ENCODE peak calls at places on chromosomes 5 and 9, in five cellular contexts. One of them, this sample, is unnamed.

GRCh38 chr9:7970666-7971335 is 171.2 kb upstream of the DMAC1 start:
- DNase-seq in NCI-H1694 treated with DMSO at 0.1 percent for 48 hours: no peak
- DNase-seq in BE2C: no peak
- DNase-seq in activated CD8-positive, alpha-beta memory T cell treated with anti-CD3 and anti-CD28 coated beads, Interleukin-2, amount 10 ng/mL, durations not matched to agents 7 days and 5 days: no peak
- DNase-seq in cardiac muscle cell: peak; percentile 1
- DNase-seq in this sample: no peak

GRCh38 chr9:97889941-97890557 is 32.3 kb downstream of the TRMO start:
- DNase-seq in cardiac muscle cell: peak; percentile 41
- DNase-seq in NCI-H1694 treated with DMSO at 0.1 percent for 48 hours: no peak
- DNase-seq in BE2C: peak; percentile 51
- DNase-seq in activated CD8-positive, alpha-beta memory T cell treated with anti-CD3 and anti-CD28 coated beads, Interleukin-2, amount 10 ng/mL, durations not matched to agents 7 days and 5 days: peak; percentile 71
- DNase-seq in this sample: peak; percentile 70

GRCh38 chr5:54455413-54456157 is at the start of gene HSPB3:
- DNase-seq in cardiac muscle cell: peak; percentile 74
- DNase-seq in BE2C: no peak
- DNase-seq in NCI-H1694 treated with DMSO at 0.1 percent for 48 hours: peak; percentile 2
- DNase-seq in activated CD8-positive, alpha-beta memory T cell treated with anti-CD3 and anti-CD28 coated beads, Interleukin-2, amount 10 ng/mL, durations not matched to agents 7 days and 5 days: no peak
- DNase-seq in this sample: no peak

GRCh38 chr5:120517607-120518252 is 53.6 kb downstream of the PRR16 start:
- DNase-seq in cardiac muscle cell: no peak
- DNase-seq in BE2C: no peak
- DNase-seq in activated CD8-positive, alpha-beta memory T cell treated with anti-CD3 and anti-CD28 coated beads, Interleukin-2, amount 10 ng/mL, durations not matched to agents 7 days and 5 days: no peak
- DNase-seq in NCI-H1694 treated with DMSO at 0.1 percent for 48 hours: no peak
- DNase-seq in this sample: no peak

GRCh38 chr9:74777136-74777879 is 110.4 kb downstream of the TRPM6 start:
- DNase-seq in activated CD8-positive, alpha-beta memory T cell treated with anti-CD3 and anti-CD28 coated beads, Interleukin-2, amount 10 ng/mL, durations not matched to agents 7 days and 5 days: peak; percentile 81
- DNase-seq in NCI-H1694 treated with DMSO at 0.1 percent for 48 hours: no peak
- DNase-seq in BE2C: peak; percentile 68
- DNase-seq in cardiac muscle cell: peak; percentile 72
- DNase-seq in this sample: peak; percentile 60

GRCh38 chr9:37027582-37028424 is 6.3 kb downstream of the PAX5 start:
- DNase-seq in NCI-H1694 treated with DMSO at 0.1 percent for 48 hours: peak; percentile 95
- DNase-seq in cardiac muscle cell: peak; percentile 97
- DNase-seq in BE2C: peak; percentile 99
- DNase-seq in activated CD8-positive, alpha-beta memory T cell treated with anti-CD3 and anti-CD28 coated beads, Interleukin-2, amount 10 ng/mL, durations not matched to agents 7 days and 5 days: peak; percentile 93
- DNase-seq in this sample: peak; percentile 99

GRCh38 chr5:4156153-4156552 is 560.5 kb downstream of the IRX1 start:
- DNase-seq in activated CD8-positive, alpha-beta memory T cell treated with anti-CD3 and anti-CD28 coated beads, Interleukin-2, amount 10 ng/mL, durations not matched to agents 7 days and 5 days: no peak
- DNase-seq in NCI-H1694 treated with DMSO at 0.1 percent for 48 hours: no peak
- DNase-seq in cardiac muscle cell: no peak
- DNase-seq in BE2C: no peak
- DNase-seq in this sample: no peak

GRCh38 chr5:56170557-56170956 is 62.6 kb downstream of the ANKRD55 start:
- DNase-seq in NCI-H1694 treated with DMSO at 0.1 percent for 48 hours: no peak
- DNase-seq in cardiac muscle cell: peak; percentile 71
- DNase-seq in activated CD8-positive, alpha-beta memory T cell treated with anti-CD3 and anti-CD28 coated beads, Interleukin-2, amount 10 ng/mL, durations not matched to agents 7 days and 5 days: no peak
- DNase-seq in BE2C: no peak
- DNase-seq in this sample: no peak

GRCh38 chr9:129352157-129352870 is 174.3 kb upstream of the IER5L start:
- DNase-seq in cardiac muscle cell: peak; percentile 43
- DNase-seq in BE2C: peak; percentile 73
- DNase-seq in activated CD8-positive, alpha-beta memory T cell treated with anti-CD3 and anti-CD28 coated beads, Interleukin-2, amount 10 ng/mL, durations not matched to agents 7 days and 5 days: no peak
- DNase-seq in NCI-H1694 treated with DMSO at 0.1 percent for 48 hours: peak; percentile 9
- DNase-seq in this sample: peak; percentile 93

GRCh38 chr5:168072665-168073064 is 218.8 kb upstream of the WWC1 start:
- DNase-seq in cardiac muscle cell: no peak
- DNase-seq in BE2C: no peak
- DNase-seq in NCI-H1694 treated with DMSO at 0.1 percent for 48 hours: no peak
- DNase-seq in activated CD8-positive, alpha-beta memory T cell treated with anti-CD3 and anti-CD28 coated beads, Interleukin-2, amount 10 ng/mL, durations not matched to agents 7 days and 5 days: no peak
- DNase-seq in this sample: no peak

GRCh38 chr9:90795084-90795483 is 6.5 kb upstream of the SYK start:
- DNase-seq in BE2C: no peak
- DNase-seq in cardiac muscle cell: no peak
- DNase-seq in NCI-H1694 treated with DMSO at 0.1 percent for 48 hours: no peak
- DNase-seq in activated CD8-positive, alpha-beta memory T cell treated with anti-CD3 and anti-CD28 coated beads, Interleukin-2, amount 10 ng/mL, durations not matched to agents 7 days and 5 days: no peak
- DNase-seq in this sample: no peak

GRCh38 chr9:2389404-2389803 is 232.2 kb upstream of the VLDLR start:
- DNase-seq in BE2C: no peak
- DNase-seq in NCI-H1694 treated with DMSO at 0.1 percent for 48 hours: no peak
- DNase-seq in activated CD8-positive, alpha-beta memory T cell treated with anti-CD3 and anti-CD28 coated beads, Interleukin-2, amount 10 ng/mL, durations not matched to agents 7 days and 5 days: no peak
- DNase-seq in cardiac muscle cell: peak; percentile 18
- DNase-seq in this sample: no peak

GRCh38 chr5:141513627-141514329 is 24.9 kb downstream of the PCDHGC5 start:
- DNase-seq in BE2C: peak; percentile 89
- DNase-seq in activated CD8-positive, alpha-beta memory T cell treated with anti-CD3 and anti-CD28 coated beads, Interleukin-2, amount 10 ng/mL, durations not matched to agents 7 days and 5 days: peak; percentile 45
- DNase-seq in NCI-H1694 treated with DMSO at 0.1 percent for 48 hours: peak; percentile 89
- DNase-seq in cardiac muscle cell: peak; percentile 90
- DNase-seq in this sample: peak; percentile 84

GRCh38 chr5:34959323-34959722 is 30.0 kb downstream of the DNAJC21 start:
- DNase-seq in activated CD8-positive, alpha-beta memory T cell treated with anti-CD3 and anti-CD28 coated beads, Interleukin-2, amount 10 ng/mL, durations not matched to agents 7 days and 5 days: peak; percentile 44
- DNase-seq in cardiac muscle cell: peak; percentile 21
- DNase-seq in BE2C: no peak
- DNase-seq in NCI-H1694 treated with DMSO at 0.1 percent for 48 hours: no peak
- DNase-seq in this sample: no peak

GRCh38 chr5:148697177-148697820 is 43.0 kb upstream of the HTR4 start:
- DNase-seq in BE2C: no peak
- DNase-seq in NCI-H1694 treated with DMSO at 0.1 percent for 48 hours: no peak
- DNase-seq in activated CD8-positive, alpha-beta memory T cell treated with anti-CD3 and anti-CD28 coated beads, Interleukin-2, amount 10 ng/mL, durations not matched to agents 7 days and 5 days: no peak
- DNase-seq in cardiac muscle cell: peak; percentile 86
- DNase-seq in this sample: no peak

GRCh38 chr5:96229173-96229572 is 203.9 kb downstream of the PCSK1 start:
- DNase-seq in NCI-H1694 treated with DMSO at 0.1 percent for 48 hours: no peak
- DNase-seq in cardiac muscle cell: no peak
- DNase-seq in activated CD8-positive, alpha-beta memory T cell treated with anti-CD3 and anti-CD28 coated beads, Interleukin-2, amount 10 ng/mL, durations not matched to agents 7 days and 5 days: no peak
- DNase-seq in BE2C: no peak
- DNase-seq in this sample: no peak

GRCh38 chr9:77435688-77436087 is 212.4 kb downstream of the GNA14 start:
- DNase-seq in activated CD8-positive, alpha-beta memory T cell treated with anti-CD3 and anti-CD28 coated beads, Interleukin-2, amount 10 ng/mL, durations not matched to agents 7 days and 5 days: no peak
- DNase-seq in cardiac muscle cell: peak; percentile 85
- DNase-seq in NCI-H1694 treated with DMSO at 0.1 percent for 48 hours: no peak
- DNase-seq in BE2C: peak; percentile 33
- DNase-seq in this sample: no peak

GRCh38 chr5:171419663-171420428 is 399 bp downstream of the FGF18 start:
- DNase-seq in cardiac muscle cell: peak; percentile 29
- DNase-seq in BE2C: peak; percentile 53
- DNase-seq in NCI-H1694 treated with DMSO at 0.1 percent for 48 hours: no peak
- DNase-seq in activated CD8-positive, alpha-beta memory T cell treated with anti-CD3 and anti-CD28 coated beads, Interleukin-2, amount 10 ng/mL, durations not matched to agents 7 days and 5 days: no peak
- DNase-seq in this sample: peak; percentile 76

GRCh38 chr5:37071901-37072581 is 177.1 kb downstream of the CPLANE1 start:
- DNase-seq in cardiac muscle cell: peak; percentile 94
- DNase-seq in BE2C: no peak
- DNase-seq in NCI-H1694 treated with DMSO at 0.1 percent for 48 hours: no peak
- DNase-seq in activated CD8-positive, alpha-beta memory T cell treated with anti-CD3 and anti-CD28 coated beads, Interleukin-2, amount 10 ng/mL, durations not matched to agents 7 days and 5 days: no peak
- DNase-seq in this sample: no peak

GRCh38 chr5:115369430-115370144 is 73.1 kb upstream of the CCDC112 start:
- DNase-seq in cardiac muscle cell: no peak
- DNase-seq in activated CD8-positive, alpha-beta memory T cell treated with anti-CD3 and anti-CD28 coated beads, Interleukin-2, amount 10 ng/mL, durations not matched to agents 7 days and 5 days: no peak
- DNase-seq in NCI-H1694 treated with DMSO at 0.1 percent for 48 hours: no peak
- DNase-seq in BE2C: no peak
- DNase-seq in this sample: no peak

GRCh38 chr5:128225245-128226030 is 141.9 kb downstream of the SLC12A2 start:
- DNase-seq in activated CD8-positive, alpha-beta memory T cell treated with anti-CD3 and anti-CD28 coated beads, Interleukin-2, amount 10 ng/mL, durations not matched to agents 7 days and 5 days: no peak
- DNase-seq in BE2C: no peak
- DNase-seq in cardiac muscle cell: no peak
- DNase-seq in NCI-H1694 treated with DMSO at 0.1 percent for 48 hours: no peak
- DNase-seq in this sample: no peak

GRCh38 chr9:96067551-96068076 is 192.1 kb downstream of the ERCC6L2 start:
- DNase-seq in cardiac muscle cell: no peak
- DNase-seq in BE2C: no peak
- DNase-seq in NCI-H1694 treated with DMSO at 0.1 percent for 48 hours: no peak
- DNase-seq in activated CD8-positive, alpha-beta memory T cell treated with anti-CD3 and anti-CD28 coated beads, Interleukin-2, amount 10 ng/mL, durations not matched to agents 7 days and 5 days: no peak
- DNase-seq in this sample: no peak

GRCh38 chr9:34047864-34048729 is 590 bp downstream of the UBAP2 start:
- DNase-seq in activated CD8-positive, alpha-beta memory T cell treated with anti-CD3 and anti-CD28 coated beads, Interleukin-2, amount 10 ng/mL, durations not matched to agents 7 days and 5 days: peak; percentile 76
- DNase-seq in cardiac muscle cell: no peak
- DNase-seq in BE2C: peak; percentile 60
- DNase-seq in NCI-H1694 treated with DMSO at 0.1 percent for 48 hours: peak; percentile 20
- DNase-seq in this sample: no peak

GRCh38 chr9:95399261-95399660 is 81.8 kb upstream of the FANCC start:
- DNase-seq in cardiac muscle cell: no peak
- DNase-seq in BE2C: no peak
- DNase-seq in activated CD8-positive, alpha-beta memory T cell treated with anti-CD3 and anti-CD28 coated beads, Interleukin-2, amount 10 ng/mL, durations not matched to agents 7 days and 5 days: no peak
- DNase-seq in NCI-H1694 treated with DMSO at 0.1 percent for 48 hours: no peak
- DNase-seq in this sample: no peak

GRCh38 chr9:126093771-126094170 is 232.9 kb upstream of the MVB12B start:
- DNase-seq in BE2C: peak; percentile 36
- DNase-seq in NCI-H1694 treated with DMSO at 0.1 percent for 48 hours: no peak
- DNase-seq in cardiac muscle cell: no peak
- DNase-seq in activated CD8-positive, alpha-beta memory T cell treated with anti-CD3 and anti-CD28 coated beads, Interleukin-2, amount 10 ng/mL, durations not matched to agents 7 days and 5 days: no peak
- DNase-seq in this sample: no peak

GRCh38 chr5:60677831-60678664 is 21.9 kb downstream of the DEPDC1B start:
- DNase-seq in BE2C: no peak
- DNase-seq in cardiac muscle cell: peak; percentile 74
- DNase-seq in activated CD8-positive, alpha-beta memory T cell treated with anti-CD3 and anti-CD28 coated beads, Interleukin-2, amount 10 ng/mL, durations not matched to agents 7 days and 5 days: no peak
- DNase-seq in NCI-H1694 treated with DMSO at 0.1 percent for 48 hours: peak; percentile 24
- DNase-seq in this sample: no peak

GRCh38 chr9:36450110-36450732 is 50.2 kb upstream of the RNF38 start:
- DNase-seq in cardiac muscle cell: peak; percentile 68
- DNase-seq in BE2C: peak; percentile 48
- DNase-seq in activated CD8-positive, alpha-beta memory T cell treated with anti-CD3 and anti-CD28 coated beads, Interleukin-2, amount 10 ng/mL, durations not matched to agents 7 days and 5 days: peak; percentile 44
- DNase-seq in NCI-H1694 treated with DMSO at 0.1 percent for 48 hours: peak; percentile 51
- DNase-seq in this sample: no peak

This sample was measured in ecto neural progenitor cell.